ENCODE peak calls at places on chromosome 14, in four cellular contexts. P is GM12891, A is HL-60, L is K562. Z is an unnamed sample.

GRCh38 chr14:35978561-35978960 is 152.4 kb downstream of the BRMS1L start:
- DNase-seq in P (no peak), A (no peak), L (no peak), Z (no peak)

GRCh38 chr14:100654814-100655795 is 67.9 kb upstream of the BEGAIN start:
- DNase-seq in A (peak; percentile 25), L (peak; percentile 68), P (peak; percentile 74), Z (no peak)

GRCh38 chr14:25003537-25003936 is 46.4 kb downstream of the STXBP6 start:
- DNase-seq in L (no peak), A (no peak), P (no peak), Z (no peak)

GRCh38 chr14:81435578-81436295 is 35.6 kb upstream of the STON2 start:
- DNase-seq in P (peak; percentile 33), A (no peak), L (peak; percentile 72), Z (no peak)

GRCh38 chr14:69780952-69781351 is 14.0 kb downstream of the SRSF5 start:
- DNase-seq in A (no peak), L (no peak), P (no peak), Z (no peak)

GRCh38 chr14:91858536-91859275 is 8.6 kb downstream of the TC2N start:
- DNase-seq in L (peak; percentile 19), P (no peak), A (no peak), Z (no peak)

GRCh38 chr14:49447725-49448124 is 138.5 kb downstream of the RPS29 start:
- DNase-seq in A (no peak), P (no peak), L (no peak), Z (no peak)

GRCh38 chr14:50529288-50530179 is 2.8 kb downstream of the MAP4K5 start:
- DNase-seq in L (no peak), P (no peak), A (no peak), Z (no peak)

GRCh38 chr14:75247286-75247922 is 31.2 kb upstream of the FOS start:
- DNase-seq in A (no peak), L (no peak), P (no peak), Z (peak; percentile 40)

GRCh38 chr14:32366995-32367394 is 37.9 kb downstream of the AKAP6 start:
- DNase-seq in P (no peak), A (no peak), L (no peak), Z (no peak)

GRCh38 chr14:100608586-100609330 is 21.5 kb upstream of the BEGAIN start:
- DNase-seq in L (no peak), A (no peak), P (no peak), Z (no peak)

GRCh38 chr14:26905219-26905618 is 307.4 kb upstream of the NOVA1 start:
- DNase-seq in P (no peak), A (no peak), L (no peak), Z (no peak)

GRCh38 chr14:98103705-98104104 is 1168.3 kb downstream of the BCL11B start:
- DNase-seq in L (no peak), A (no peak), P (no peak), Z (no peak)

GRCh38 chr14:32932302-32932920 is 6.3 kb upstream of the NPAS3 start:
- DNase-seq in P (no peak), A (no peak), L (no peak), Z (no peak)

DNA sequence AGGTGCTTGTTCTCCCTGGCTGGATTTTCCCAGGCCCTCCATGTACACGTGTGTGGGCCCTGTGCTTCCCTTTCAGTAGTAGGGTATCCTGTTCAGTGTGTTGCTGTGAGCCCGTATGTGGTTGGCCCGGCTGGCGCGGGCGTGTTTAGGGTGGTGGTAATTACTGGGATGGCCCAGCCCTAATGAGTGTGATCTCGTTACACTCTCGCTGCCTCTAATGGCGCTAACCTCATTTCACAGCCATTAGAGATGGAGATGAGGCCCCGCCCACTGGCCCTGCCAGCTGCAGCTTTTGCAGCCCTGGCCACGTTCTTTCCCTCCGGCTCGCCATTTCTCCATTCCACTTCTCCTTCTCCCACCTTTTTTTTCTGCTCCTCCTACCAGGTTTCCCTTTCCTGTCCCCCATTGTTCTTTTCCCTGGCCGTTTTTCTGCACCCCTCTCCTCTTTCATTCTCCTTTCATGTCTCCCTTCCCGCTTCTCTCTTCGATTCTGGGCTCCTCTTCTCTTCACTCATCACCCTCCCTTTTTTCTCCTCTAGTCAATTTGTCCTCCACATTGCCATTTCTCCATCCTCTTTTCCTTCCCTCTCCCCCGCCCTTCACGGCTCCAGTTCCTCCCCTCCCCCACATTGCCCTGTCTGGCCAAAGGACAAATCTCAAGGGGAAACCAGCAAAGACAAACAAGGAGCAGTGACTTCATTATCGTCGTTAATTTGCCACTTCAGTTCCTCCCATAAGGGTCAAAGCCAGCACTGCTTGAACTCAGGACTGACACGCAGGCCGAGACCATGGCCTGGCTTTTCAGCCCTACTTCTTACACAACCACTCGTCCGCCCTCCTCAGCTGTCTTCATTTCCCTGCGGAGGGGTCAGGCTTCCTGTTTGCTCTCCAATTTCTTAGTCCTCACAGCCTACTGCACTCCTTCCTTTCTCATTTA is 6.8 kb downstream of the ZFHX2 start:
- DNase-seq in A (peak; percentile 40), L (peak; percentile 23), P (no peak), Z (no peak)
- TF ChIP-seq SPI1 in A (no peak), L (no peak), P (no peak), Z (no peak)

DNA sequence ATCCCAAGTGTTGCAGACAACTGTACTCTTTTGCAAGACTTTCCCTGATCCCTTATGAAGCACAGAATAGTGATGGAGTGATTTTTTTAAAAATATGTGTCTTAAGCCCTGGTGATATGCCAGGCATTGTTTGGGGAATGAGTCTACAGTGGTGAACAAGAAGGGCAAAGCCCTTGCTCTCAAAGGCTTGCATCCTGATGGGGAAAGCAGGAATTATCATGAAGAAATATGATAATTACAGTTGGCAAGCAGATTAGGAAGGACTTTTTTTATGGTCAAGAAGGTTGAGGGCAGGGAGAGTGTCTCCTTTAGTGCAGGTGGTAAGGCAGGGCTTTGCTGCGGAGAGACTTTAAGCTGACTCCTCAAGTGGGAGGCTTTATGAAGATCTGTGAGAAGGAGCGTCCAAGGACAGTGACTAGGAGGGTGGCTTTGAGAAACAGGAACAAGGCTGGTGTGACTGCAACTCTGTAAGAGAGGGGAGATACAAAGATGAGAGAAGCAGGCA is 100.2 kb downstream of the SYNE2 start:
- DNase-seq in L (no peak), A (no peak), P (no peak), Z (no peak)
- TF ChIP-seq SPI1 in L (no peak), A (no peak), P (no peak), Z (no peak)

DNA sequence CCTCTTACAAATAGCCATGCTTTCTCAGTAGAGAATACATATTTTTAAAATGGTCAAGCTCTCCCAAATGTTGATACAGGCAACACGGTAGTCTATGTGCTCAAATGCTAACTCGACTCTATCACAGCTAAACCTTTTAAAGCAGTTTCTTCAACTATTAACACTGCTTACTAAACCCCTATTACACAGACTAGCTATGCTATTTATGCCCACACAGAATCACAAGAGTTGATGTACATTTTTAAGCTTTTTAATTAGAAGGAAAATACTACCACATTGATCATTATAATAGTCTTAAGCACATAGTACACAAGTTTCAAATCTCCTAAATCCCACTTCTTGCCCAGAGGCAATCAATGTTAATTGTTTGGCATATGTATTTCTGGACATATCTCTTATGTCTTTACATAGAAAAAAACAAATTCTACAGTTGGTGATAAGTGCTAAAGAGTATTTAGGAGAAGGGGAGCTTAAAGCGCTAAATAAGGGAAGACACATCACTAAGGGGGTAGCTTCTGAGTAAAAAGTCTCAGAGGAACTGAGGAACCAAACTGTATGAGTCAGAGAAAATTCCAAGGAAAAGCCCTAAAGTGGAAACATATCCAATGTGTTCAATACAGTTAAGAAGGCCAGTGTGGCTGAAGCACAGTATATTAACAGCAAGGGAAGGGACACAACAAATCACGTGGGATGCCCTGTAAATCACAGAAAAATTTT is 13.7 kb downstream of the HNRNPC start:
- DNase-seq in A (no peak), L (no peak), P (no peak), Z (no peak)
- TF ChIP-seq SPI1 in A (no peak), L (no peak), P (no peak), Z (no peak)

DNA sequence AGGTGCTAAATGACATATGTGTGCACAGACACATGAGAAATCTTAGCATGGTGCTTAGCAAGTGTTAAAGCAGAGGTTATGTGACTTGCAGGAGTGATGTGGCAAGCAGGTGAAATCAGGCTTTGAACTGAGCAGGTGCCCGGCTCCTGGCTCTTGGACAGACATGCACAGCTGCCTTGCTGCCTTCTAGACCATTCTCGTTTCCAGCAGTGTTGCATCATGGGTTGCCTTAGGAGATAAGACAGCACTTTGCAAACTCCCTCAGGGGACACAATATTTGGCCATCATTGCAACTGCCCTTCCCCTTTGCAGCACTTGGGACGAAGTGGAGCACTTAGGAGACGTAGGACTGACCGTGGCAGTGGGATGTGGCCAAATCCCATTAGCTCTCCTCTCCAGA is 17.2 kb upstream of the GSC start:
- DNase-seq in P (no peak), L (no peak), A (no peak), Z (no peak)
- TF ChIP-seq SPI1 in P (no peak), L (no peak), A (no peak), Z (no peak)

DNA sequence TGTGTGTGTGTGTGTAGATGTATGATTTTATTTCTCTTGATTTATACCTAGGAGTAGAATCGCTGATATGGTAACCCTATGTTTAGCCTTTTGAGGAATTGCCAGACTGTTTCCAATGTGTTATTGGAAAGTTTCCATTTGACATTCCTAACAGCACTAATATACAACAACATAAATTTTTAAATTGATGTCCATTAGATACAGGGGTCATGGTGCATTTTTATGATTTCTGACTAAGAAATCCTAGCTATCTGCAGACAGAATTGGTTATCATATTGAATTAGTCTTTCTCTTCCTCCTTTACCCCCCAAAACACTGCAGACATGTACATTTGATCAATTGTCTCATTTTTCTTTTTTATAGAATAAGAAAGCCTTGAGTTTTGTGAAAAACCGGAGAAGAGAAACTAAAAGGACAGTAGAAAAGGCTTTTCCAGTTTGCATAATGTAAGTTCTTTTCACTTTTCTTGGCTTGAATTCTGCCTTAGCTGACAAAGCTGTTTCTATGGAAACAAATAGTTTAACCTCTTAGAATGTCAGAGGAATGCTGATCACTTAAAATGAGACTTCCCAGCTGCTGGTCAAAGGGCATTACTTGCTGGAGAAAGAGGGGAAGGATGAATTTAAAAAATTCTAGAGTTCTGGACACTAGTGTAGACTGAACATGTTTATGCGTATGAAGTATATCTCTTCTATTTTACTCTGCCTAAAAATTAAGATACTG is 28.3 kb downstream of the PALS1 start:
- DNase-seq in L (no peak), A (no peak), P (no peak), Z (no peak)
- TF ChIP-seq SPI1 in L (no peak), A (no peak), P (no peak), Z (no peak)

GRCh38 chr14:99244960-99245340 is 27.0 kb downstream of the BCL11B start:
- DNase-seq in A (no peak), L (no peak), P (no peak), Z (no peak)

GRCh38 chr14:99244299-99244959 is 27.6 kb downstream of the BCL11B start:
- DNase-seq in L (no peak), A (no peak), P (no peak), Z (no peak)

GRCh38 chr14:99247091-99247729 is 24.8 kb downstream of the BCL11B start:
- DNase-seq in L (no peak), A (no peak), P (no peak), Z (no peak)

GRCh38 chr14:99246536-99247083 is 25.4 kb downstream of the BCL11B start:
- DNase-seq in A (no peak), L (no peak), P (no peak), Z (no peak)

GRCh38 chr14:99245541-99246511 is 26.2 kb downstream of the BCL11B start:
- DNase-seq in A (no peak), L (no peak), P (no peak), Z (no peak)
- TF ChIP-seq SPI1 in A (no peak), L (no peak), P (no peak), Z (no peak)

Z was measured in GM12878.